ENCODE peak calls at places on chromosomes 13 and 19, in four cellular contexts. One of them, this sample, is unnamed.

GRCh38 chr19:30682576-30683536 is 310.7 kb downstream of the ZNF536 start:
- DNase-seq in NCI-H1105: peak
- DNase-seq in activated CD4-positive, alpha-beta T cell treated with anti-CD3 and anti-CD28 coated beads, Interleukin-2, amount 10 ng/mL, durations not matched to agents 7 days and 5 days: peak
- DNase-seq in CD4-positive, CD25-positive, alpha-beta regulatory T cell: peak
- DNase-seq in this sample: peak

GRCh38 chr13:111278711-111279110 is 41.7 kb upstream of the TEX29 start:
- DNase-seq in NCI-H1105: no peak
- DNase-seq in CD4-positive, CD25-positive, alpha-beta regulatory T cell: no peak
- DNase-seq in activated CD4-positive, alpha-beta T cell treated with anti-CD3 and anti-CD28 coated beads, Interleukin-2, amount 10 ng/mL, durations not matched to agents 7 days and 5 days: no peak
- DNase-seq in this sample: no peak

GRCh38 chr19:38039966-38040365 is 133.0 kb downstream of the SIPA1L3 start:
- DNase-seq in CD4-positive, CD25-positive, alpha-beta regulatory T cell: no peak
- DNase-seq in activated CD4-positive, alpha-beta T cell treated with anti-CD3 and anti-CD28 coated beads, Interleukin-2, amount 10 ng/mL, durations not matched to agents 7 days and 5 days: no peak
- DNase-seq in NCI-H1105: no peak
- DNase-seq in this sample: no peak

GRCh38 chr19:10222201-10222890 is 8.8 kb downstream of the S1PR2 start:
- DNase-seq in activated CD4-positive, alpha-beta T cell treated with anti-CD3 and anti-CD28 coated beads, Interleukin-2, amount 10 ng/mL, durations not matched to agents 7 days and 5 days: no peak
- DNase-seq in CD4-positive, CD25-positive, alpha-beta regulatory T cell: no peak
- DNase-seq in NCI-H1105: no peak
- DNase-seq in this sample: no peak

GRCh38 chr19:50911206-50912101 is at the start of gene KLK4:
- DNase-seq in CD4-positive, CD25-positive, alpha-beta regulatory T cell: no peak
- DNase-seq in activated CD4-positive, alpha-beta T cell treated with anti-CD3 and anti-CD28 coated beads, Interleukin-2, amount 10 ng/mL, durations not matched to agents 7 days and 5 days: no peak
- DNase-seq in NCI-H1105: no peak
- DNase-seq in this sample: no peak

GRCh38 chr13:28753208-28753892 is 34.6 kb upstream of the SLC46A3 start:
- DNase-seq in activated CD4-positive, alpha-beta T cell treated with anti-CD3 and anti-CD28 coated beads, Interleukin-2, amount 10 ng/mL, durations not matched to agents 7 days and 5 days: no peak
- DNase-seq in NCI-H1105: no peak
- DNase-seq in CD4-positive, CD25-positive, alpha-beta regulatory T cell: no peak
- DNase-seq in this sample: no peak

GRCh38 chr13:98224557-98224956 is 47.5 kb upstream of the RNF113B start:
- DNase-seq in NCI-H1105: no peak
- DNase-seq in CD4-positive, CD25-positive, alpha-beta regulatory T cell: no peak
- DNase-seq in activated CD4-positive, alpha-beta T cell treated with anti-CD3 and anti-CD28 coated beads, Interleukin-2, amount 10 ng/mL, durations not matched to agents 7 days and 5 days: no peak
- DNase-seq in this sample: no peak

GRCh38 chr13:24097064-24097463 is 63.5 kb upstream of the SPATA13 start:
- DNase-seq in activated CD4-positive, alpha-beta T cell treated with anti-CD3 and anti-CD28 coated beads, Interleukin-2, amount 10 ng/mL, durations not matched to agents 7 days and 5 days: peak
- DNase-seq in NCI-H1105: no peak
- DNase-seq in CD4-positive, CD25-positive, alpha-beta regulatory T cell: no peak
- DNase-seq in this sample: no peak

GRCh38 chr13:107466326-107466725 is 749.0 kb downstream of the LIG4 start:
- DNase-seq in CD4-positive, CD25-positive, alpha-beta regulatory T cell: no peak
- DNase-seq in NCI-H1105: no peak
- DNase-seq in activated CD4-positive, alpha-beta T cell treated with anti-CD3 and anti-CD28 coated beads, Interleukin-2, amount 10 ng/mL, durations not matched to agents 7 days and 5 days: no peak
- DNase-seq in this sample: no peak

GRCh38 chr13:28128926-28129325 is 9.4 kb upstream of the PAN3 start:
- DNase-seq in NCI-H1105: no peak
- DNase-seq in CD4-positive, CD25-positive, alpha-beta regulatory T cell: no peak
- DNase-seq in activated CD4-positive, alpha-beta T cell treated with anti-CD3 and anti-CD28 coated beads, Interleukin-2, amount 10 ng/mL, durations not matched to agents 7 days and 5 days: no peak
- DNase-seq in this sample: no peak

GRCh38 chr13:113864303-113864890 is 521 bp upstream of the GAS6 start:
- DNase-seq in CD4-positive, CD25-positive, alpha-beta regulatory T cell: no peak
- DNase-seq in NCI-H1105: no peak
- DNase-seq in activated CD4-positive, alpha-beta T cell treated with anti-CD3 and anti-CD28 coated beads, Interleukin-2, amount 10 ng/mL, durations not matched to agents 7 days and 5 days: no peak
- DNase-seq in this sample: no peak

GRCh38 chr19:44955500-44956439 is 590 bp downstream of the CLPTM1 start:
- DNase-seq in activated CD4-positive, alpha-beta T cell treated with anti-CD3 and anti-CD28 coated beads, Interleukin-2, amount 10 ng/mL, durations not matched to agents 7 days and 5 days: no peak
- DNase-seq in NCI-H1105: no peak
- DNase-seq in CD4-positive, CD25-positive, alpha-beta regulatory T cell: no peak
- DNase-seq in this sample: no peak

GRCh38 chr19:16340092-16340491 is 15.5 kb downstream of the KLF2 start:
- DNase-seq in CD4-positive, CD25-positive, alpha-beta regulatory T cell: no peak
- DNase-seq in NCI-H1105: no peak
- DNase-seq in activated CD4-positive, alpha-beta T cell treated with anti-CD3 and anti-CD28 coated beads, Interleukin-2, amount 10 ng/mL, durations not matched to agents 7 days and 5 days: no peak
- DNase-seq in this sample: no peak

GRCh38 chr13:77537302-77537919 is 1.9 kb downstream of the SCEL start:
- DNase-seq in NCI-H1105: no peak
- DNase-seq in CD4-positive, CD25-positive, alpha-beta regulatory T cell: no peak
- DNase-seq in activated CD4-positive, alpha-beta T cell treated with anti-CD3 and anti-CD28 coated beads, Interleukin-2, amount 10 ng/mL, durations not matched to agents 7 days and 5 days: no peak
- DNase-seq in this sample: no peak

GRCh38 chr19:10460714-10461046 is 40.3 kb downstream of the PDE4A start:
- DNase-seq in NCI-H1105: no peak
- DNase-seq in activated CD4-positive, alpha-beta T cell treated with anti-CD3 and anti-CD28 coated beads, Interleukin-2, amount 10 ng/mL, durations not matched to agents 7 days and 5 days: no peak
- DNase-seq in CD4-positive, CD25-positive, alpha-beta regulatory T cell: no peak
- DNase-seq in this sample: no peak

GRCh38 chr13:26540319-26540718 is 17.2 kb upstream of the WASF3 start:
- DNase-seq in activated CD4-positive, alpha-beta T cell treated with anti-CD3 and anti-CD28 coated beads, Interleukin-2, amount 10 ng/mL, durations not matched to agents 7 days and 5 days: no peak
- DNase-seq in NCI-H1105: no peak
- DNase-seq in CD4-positive, CD25-positive, alpha-beta regulatory T cell: no peak
- DNase-seq in this sample: no peak

GRCh38 chr13:76853481-76853880 is 32.7 kb downstream of the KCTD12 start:
- DNase-seq in activated CD4-positive, alpha-beta T cell treated with anti-CD3 and anti-CD28 coated beads, Interleukin-2, amount 10 ng/mL, durations not matched to agents 7 days and 5 days: no peak
- DNase-seq in NCI-H1105: no peak
- DNase-seq in CD4-positive, CD25-positive, alpha-beta regulatory T cell: no peak
- DNase-seq in this sample: no peak